ENCODE peak calls at places on chromosomes 7 and 10, in six cellular contexts. I is CD8-positive, alpha-beta T cell; T is fibroblast of mammary gland; U is OCI-LY7; X is neural progenitor cell; C is cardiac fibroblast. Q is an unnamed sample.

GRCh38 chr7:72028267-72028666 is 383.9 kb downstream of the CALN1 start:
- DNase-seq in I (no peak), T (no peak), U (no peak), X (no peak), C (no peak), Q (no peak)

GRCh38 chr10:91514684-91515253 is 104.6 kb downstream of the HECTD2 start:
- DNase-seq in I (no peak), T (no peak), U (no peak), X (no peak), C (no peak), Q (no peak)

GRCh38 chr7:138324905-138325304 is 135.2 kb upstream of the TRIM24 start:
- DNase-seq in I (no peak), T (no peak), U (no peak), X (no peak), C (no peak), Q (no peak)

GRCh38 chr10:62457598-62457997 is 83.4 kb downstream of the ZNF365 start:
- DNase-seq in I (no peak), T (no peak), U (peak), X (no peak), C (no peak), Q (peak)

GRCh38 chr10:54880943-54881342 is 79.9 kb upstream of the PCDH15 start:
- DNase-seq in I (no peak), T (no peak), U (no peak), X (peak), C (no peak), Q (no peak)

GRCh38 chr7:82443044-82443800 is at the start of gene CACNA2D1:
- DNase-seq in I (no peak), T (peak), U (no peak), X (peak), C (no peak), Q (peak)

GRCh38 chr10:95440756-95441546 is 120.2 kb downstream of the SORBS1 start:
- DNase-seq in I (no peak), T (no peak), U (no peak), X (no peak), C (no peak), Q (peak)

GRCh38 chr7:27872281-27873005 is 132.5 kb downstream of the TAX1BP1 start:
- DNase-seq in I (no peak), T (no peak), U (no peak), X (no peak), C (no peak), Q (no peak)

DNA sequence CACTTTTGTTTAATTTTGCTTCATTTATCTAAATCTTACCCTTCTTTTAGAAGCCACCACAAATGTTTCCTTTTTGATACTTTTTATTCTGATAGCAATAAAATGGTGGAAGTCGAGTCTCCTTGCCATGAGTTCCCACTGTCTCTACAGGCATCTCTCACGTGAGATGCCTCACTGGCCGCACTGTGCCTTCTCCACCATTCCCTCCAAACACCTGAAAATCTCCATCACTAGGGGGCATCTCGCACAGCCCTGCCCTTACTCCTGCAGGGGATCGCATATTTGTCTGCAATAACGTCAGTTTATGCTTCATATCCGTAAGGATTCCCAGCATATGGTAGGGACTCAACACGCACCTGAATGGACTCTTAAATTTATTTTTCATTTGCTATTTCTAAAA is 56.3 kb upstream of the NCAPG2 start:
- DNase-seq in I (no peak), T (no peak), U (no peak), X (no peak), C (no peak), Q (no peak)
- TF ChIP-seq CTCF in I (peak), T (peak), U (peak), X (peak), C (peak), Q (no peak)

GRCh38 chr10:73909716-73910115 is 1.2 kb upstream of the PLAU start:
- DNase-seq in I (no peak), T (no peak), U (no peak), X (no peak), C (no peak), Q (no peak)

GRCh38 chr10:73914036-73914435 is 3.1 kb downstream of the PLAU start:
- DNase-seq in I (no peak), T (no peak), U (no peak), X (no peak), C (no peak), Q (no peak)

GRCh38 chr10:73910401-73910763 is 550 bp upstream of the PLAU start:
- DNase-seq in I (peak), T (no peak), U (peak), X (peak), C (no peak), Q (no peak)

GRCh38 chr10:73910764-73911552 is at the start of gene PLAU:
- DNase-seq in I (peak), T (no peak), U (peak), X (peak), C (no peak), Q (peak)

GRCh38 chr10:73911553-73912004 is 647 bp downstream of the PLAU start:
- DNase-seq in I (no peak), T (no peak), U (no peak), X (no peak), C (peak), Q (peak)
- H3K4me3 ChIP-seq in I (peak), T (peak), U (peak), X (peak), C (peak), Q (peak)

DNA sequence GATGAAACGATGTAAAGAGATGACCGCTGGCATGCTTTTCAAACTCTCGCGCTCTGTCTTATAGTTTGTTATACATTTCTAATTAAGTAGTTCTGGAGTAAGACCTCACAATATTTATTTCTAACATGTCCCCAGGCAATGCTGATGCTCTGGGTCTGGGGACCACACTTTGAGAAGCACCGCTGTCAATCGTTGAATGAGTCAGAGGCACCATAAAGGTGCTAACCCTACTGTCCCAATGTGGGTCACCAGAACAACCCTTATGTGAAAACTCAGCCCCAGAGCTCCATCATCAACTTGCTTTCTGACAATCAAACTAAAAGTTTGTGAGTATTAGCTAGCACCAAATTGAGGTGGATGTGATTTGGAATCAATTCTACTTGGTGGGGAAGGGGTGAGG is 284.1 kb upstream of the PRKCQ start:
- DNase-seq in I (no peak), T (no peak), U (no peak), X (no peak), C (no peak), Q (no peak)
- TF ChIP-seq CTCF in I (no peak), T (no peak), U (no peak), X (no peak), C (no peak), Q (no peak)

GRCh38 chr7:87476179-87476557 is 688 bp upstream of the ABCB4 start:
- DNase-seq in I (no peak), T (no peak), U (no peak), X (no peak), C (no peak), Q (no peak)
- H3K4me3 ChIP-seq in I (no peak), T (no peak), U (no peak), X (peak), C (no peak), Q (peak)

GRCh38 chr10:60953420-60953819 is 9.4 kb upstream of the RHOBTB1 start:
- DNase-seq in I (no peak), T (no peak), U (no peak), X (no peak), C (no peak), Q (no peak)

GRCh38 chr10:60954045-60954444 is 10.1 kb upstream of the RHOBTB1 start:
- DNase-seq in I (no peak), T (no peak), U (no peak), X (no peak), C (no peak), Q (no peak)

GRCh38 chr10:60952846-60953220 is 8.8 kb upstream of the RHOBTB1 start:
- DNase-seq in I (no peak), T (no peak), U (no peak), X (no peak), C (no peak), Q (no peak)

GRCh38 chr10:60951272-60951724 is 7.3 kb upstream of the RHOBTB1 start:
- DNase-seq in I (no peak), T (no peak), U (no peak), X (no peak), C (no peak), Q (no peak)

DNA sequence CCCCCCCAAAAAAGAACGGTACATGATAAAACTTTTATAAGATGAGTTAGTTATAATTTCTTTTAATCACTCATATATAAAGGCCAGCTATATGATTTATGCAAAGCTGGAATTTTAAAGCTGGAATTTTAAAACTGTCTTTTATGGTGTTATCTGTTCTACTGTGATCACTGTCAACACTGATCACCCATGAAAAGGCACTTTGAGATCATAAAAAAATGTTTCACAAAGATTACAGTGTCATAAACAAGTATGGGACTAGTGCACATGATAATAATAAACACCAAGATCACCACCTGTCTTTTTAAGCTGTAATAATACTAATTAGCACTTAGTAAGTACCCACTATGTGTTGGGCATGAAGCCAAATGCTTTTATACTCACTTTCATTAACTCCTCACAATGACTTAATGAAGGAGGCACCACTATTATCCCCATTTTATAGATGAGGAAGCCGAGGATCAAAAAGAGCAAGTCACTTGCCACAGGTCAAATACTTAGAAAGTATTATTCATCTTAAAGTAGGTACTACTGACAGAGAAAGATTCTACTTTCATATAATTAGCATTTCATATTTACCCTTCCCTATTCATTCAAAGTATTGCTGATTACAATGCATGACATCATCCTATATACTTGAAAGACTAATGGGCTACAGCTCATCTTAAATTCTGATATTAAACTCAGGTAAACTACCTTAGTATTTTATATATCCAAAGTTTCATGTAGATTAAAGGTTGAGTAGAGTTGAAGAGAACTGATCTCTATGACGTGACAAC is 8.3 kb upstream of the RHOBTB1 start:
- DNase-seq in I (no peak), T (no peak), U (no peak), X (no peak), C (no peak), Q (no peak)
- TF ChIP-seq CTCF in I (no peak), T (no peak), U (no peak), X (no peak), C (no peak), Q (no peak)

GRCh38 chr7:94510582-94511456 is 1.2 kb downstream of the CASD1 start:
- DNase-seq in I (peak), T (peak), U (peak), X (peak), C (peak), Q (peak)

GRCh38 chr7:94513565-94513860 is 3.9 kb downstream of the CASD1 start:
- DNase-seq in I (no peak), T (peak), U (no peak), X (no peak), C (peak), Q (no peak)

GRCh38 chr7:94512735-94513564 is 3.3 kb downstream of the CASD1 start:
- DNase-seq in I (no peak), T (no peak), U (no peak), X (peak), C (no peak), Q (no peak)

GRCh38 chr7:94509879-94510581 is 421 bp downstream of the CASD1 start:
- DNase-seq in I (peak), T (peak), U (peak), X (peak), C (peak), Q (peak)

DNA sequence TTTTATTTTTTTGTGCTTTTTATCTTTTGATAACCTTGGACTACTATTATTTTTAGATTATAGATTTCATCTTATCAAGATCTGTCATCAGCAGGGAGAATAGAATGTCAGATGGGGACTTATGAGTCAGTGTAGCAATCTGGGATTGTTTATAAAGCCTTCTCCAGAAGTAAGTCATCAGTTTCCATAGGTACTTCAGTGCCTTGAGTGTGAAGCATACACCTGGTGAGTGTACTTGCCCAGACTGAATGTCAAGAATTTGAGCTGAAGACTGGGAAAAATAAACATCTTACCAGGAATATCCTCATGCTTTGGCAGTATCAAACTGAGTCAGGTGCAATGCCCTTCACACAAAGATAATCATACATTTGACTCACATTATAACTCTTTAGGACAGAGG is 2.2 kb downstream of the CASD1 start:
- DNase-seq in I (no peak), T (no peak), U (no peak), X (no peak), C (no peak), Q (no peak)
- H3K4me3 ChIP-seq in I (no peak), T (no peak), U (peak), X (peak), C (no peak), Q (no peak)

Q was measured in GM12865.